ENCODE peak calls at places on chromosomes 3 and 15, in four cellular contexts. C, X, P and S are unnamed samples.
A peak's percentile ranks its signal among the peaks of the same experiment; 100 is the strongest.

GRCh38 chr3:109081746-109082510 is 36.0 kb downstream of the MORC1 start:
- DNase-seq in C (peak; percentile 80), X (no peak), P (peak; percentile 53), S (no peak)

GRCh38 chr15:74376825-74377581 is 9.6 kb upstream of the CYP11A1 start:
- DNase-seq in C (no peak), X (no peak), P (no peak), S (no peak)

GRCh38 chr3:106908181-106908938 is 468.9 kb upstream of the CCDC54 start:
- DNase-seq in C (no peak), X (no peak), P (no peak), S (no peak)

GRCh38 chr15:95709959-95710695 is 620.4 kb upstream of the NR2F2 start:
- DNase-seq in C (no peak), X (no peak), P (no peak), S (no peak)

GRCh38 chr3:165744025-165744424 is 93.2 kb downstream of the BCHE start:
- DNase-seq in C (no peak), X (no peak), P (no peak), S (no peak)

GRCh38 chr15:70962084-70962483 is 69.5 kb downstream of the LRRC49 start:
- DNase-seq in C (no peak), X (no peak), P (no peak), S (no peak)

GRCh38 chr15:71329041-71329440 is 213.8 kb downstream of the THSD4 start:
- DNase-seq in C (no peak), X (no peak), P (no peak), S (no peak)

GRCh38 chr15:79233236-79233635 is 49.3 kb upstream of the ANKRD34C start:
- DNase-seq in C (no peak), X (no peak), P (no peak), S (no peak)

GRCh38 chr3:76083992-76084391 is 298.6 kb upstream of the ZNF717 start:
- DNase-seq in C (no peak), X (no peak), P (no peak), S (no peak)

GRCh38 chr15:99909914-99910313 is 176.7 kb upstream of the LYSMD4 start:
- DNase-seq in C (peak; percentile 61), X (no peak), P (peak; percentile 15), S (no peak)

GRCh38 chr15:69034352-69034751 is 19.9 kb downstream of the NOX5 start:
- DNase-seq in C (no peak), X (no peak), P (no peak), S (no peak)